ENCODE peak calls at places on chromosomes 2 and 18, in six cellular contexts. One of them, this sample, is unnamed.

GRCh38 chr18:44568986-44569385 is 111.7 kb upstream of the SETBP1 start:
- DNase-seq in A549: no peak
- DNase-seq in endothelial cell of umbilical vein: no peak
- DNase-seq in K562: no peak
- DNase-seq in GM12878: no peak
- DNase-seq in HepG2: no peak
- DNase-seq in this sample: no peak

GRCh38 chr2:238761802-238762373 is 86.0 kb upstream of the TWIST2 start:
- DNase-seq in A549: no peak
- DNase-seq in endothelial cell of umbilical vein: no peak
- DNase-seq in K562: no peak
- DNase-seq in GM12878: no peak
- DNase-seq in HepG2: no peak
- DNase-seq in this sample: peak

GRCh38 chr2:71609958-71610357 is 156.6 kb downstream of the DYSF start:
- DNase-seq in A549: peak
- DNase-seq in endothelial cell of umbilical vein: peak
- DNase-seq in K562: peak
- DNase-seq in GM12878: no peak
- DNase-seq in HepG2: no peak
- DNase-seq in this sample: peak

GRCh38 chr2:120552800-120553471 is 182.7 kb upstream of the GLI2 start:
- DNase-seq in A549: peak
- DNase-seq in endothelial cell of umbilical vein: peak
- DNase-seq in K562: peak
- DNase-seq in GM12878: no peak
- DNase-seq in HepG2: peak
- DNase-seq in this sample: peak

GRCh38 chr2:236787885-236788284 is 218.3 kb downstream of the ACKR3 start:
- DNase-seq in A549: no peak
- DNase-seq in endothelial cell of umbilical vein: no peak
- DNase-seq in K562: no peak
- DNase-seq in GM12878: no peak
- DNase-seq in HepG2: no peak
- DNase-seq in this sample: peak

GRCh38 chr2:217986256-217986961 is 16.4 kb downstream of the TNS1 start:
- DNase-seq in A549: no peak
- DNase-seq in endothelial cell of umbilical vein: no peak
- DNase-seq in K562: no peak
- DNase-seq in GM12878: no peak
- DNase-seq in HepG2: no peak
- DNase-seq in this sample: peak

GRCh38 chr18:5868218-5868904 is 27.0 kb downstream of the TMEM200C start:
- DNase-seq in A549: peak
- DNase-seq in endothelial cell of umbilical vein: peak
- DNase-seq in K562: peak
- DNase-seq in GM12878: peak
- DNase-seq in HepG2: peak
- DNase-seq in this sample: peak

GRCh38 chr18:44796505-44797198 is 116.0 kb downstream of the SETBP1 start:
- DNase-seq in A549: no peak
- DNase-seq in endothelial cell of umbilical vein: no peak
- DNase-seq in K562: no peak
- DNase-seq in GM12878: no peak
- DNase-seq in HepG2: peak
- DNase-seq in this sample: no peak

GRCh38 chr2:2638516-2638915 is 307.4 kb upstream of the MYT1L start:
- DNase-seq in A549: no peak
- DNase-seq in endothelial cell of umbilical vein: no peak
- DNase-seq in K562: no peak
- DNase-seq in GM12878: no peak
- DNase-seq in HepG2: no peak
- DNase-seq in this sample: no peak

GRCh38 chr18:79621501-79621900 is 58.1 kb upstream of the CTDP1 start:
- DNase-seq in A549: no peak
- DNase-seq in endothelial cell of umbilical vein: no peak
- DNase-seq in K562: no peak
- DNase-seq in GM12878: no peak
- DNase-seq in HepG2: no peak
- DNase-seq in this sample: no peak

GRCh38 chr2:237859533-237860272 is at the start of gene RAMP1:
- DNase-seq in A549: no peak
- DNase-seq in endothelial cell of umbilical vein: no peak
- DNase-seq in K562: no peak
- DNase-seq in GM12878: no peak
- DNase-seq in HepG2: no peak
- DNase-seq in this sample: no peak

GRCh38 chr2:127575941-127576432 is 40.5 kb downstream of the MYO7B start:
- DNase-seq in A549: no peak
- DNase-seq in endothelial cell of umbilical vein: no peak
- DNase-seq in K562: no peak
- DNase-seq in GM12878: no peak
- DNase-seq in HepG2: no peak
- DNase-seq in this sample: no peak

GRCh38 chr2:158723921-158724802 is 71.0 kb upstream of the DAPL1 start:
- DNase-seq in A549: peak
- DNase-seq in endothelial cell of umbilical vein: no peak
- DNase-seq in K562: peak
- DNase-seq in GM12878: no peak
- DNase-seq in HepG2: peak
- DNase-seq in this sample: peak

GRCh38 chr2:54999182-54999581 is 51.1 kb downstream of the RTN4 start:
- DNase-seq in A549: no peak
- DNase-seq in endothelial cell of umbilical vein: no peak
- DNase-seq in K562: peak
- DNase-seq in GM12878: no peak
- DNase-seq in HepG2: no peak
- DNase-seq in this sample: peak

GRCh38 chr18:59881728-59882685 is 17.8 kb upstream of the PMAIP1 start:
- DNase-seq in A549: no peak
- DNase-seq in endothelial cell of umbilical vein: peak
- DNase-seq in K562: peak
- DNase-seq in GM12878: no peak
- DNase-seq in HepG2: peak
- DNase-seq in this sample: peak

GRCh38 chr2:238657132-238658053 is 190.5 kb upstream of the TWIST2 start:
- DNase-seq in A549: no peak
- DNase-seq in endothelial cell of umbilical vein: no peak
- DNase-seq in K562: no peak
- DNase-seq in GM12878: no peak
- DNase-seq in HepG2: no peak
- DNase-seq in this sample: no peak

GRCh38 chr18:616380-616995 is 19.7 kb downstream of the CLUL1 start:
- DNase-seq in A549: peak
- DNase-seq in endothelial cell of umbilical vein: peak
- DNase-seq in K562: peak
- DNase-seq in GM12878: no peak
- DNase-seq in HepG2: peak
- DNase-seq in this sample: peak

GRCh38 chr2:98833917-98834263 is 102.1 kb downstream of the CRACDL start:
- DNase-seq in A549: no peak
- DNase-seq in endothelial cell of umbilical vein: no peak
- DNase-seq in K562: no peak
- DNase-seq in GM12878: no peak
- DNase-seq in HepG2: no peak
- DNase-seq in this sample: peak

GRCh38 chr2:137220438-137220998 is 455.2 kb downstream of the THSD7B start:
- DNase-seq in A549: no peak
- DNase-seq in endothelial cell of umbilical vein: no peak
- DNase-seq in K562: no peak
- DNase-seq in GM12878: no peak
- DNase-seq in HepG2: no peak
- DNase-seq in this sample: no peak

GRCh38 chr2:67879586-67880290 is 183.1 kb downstream of the C1D start:
- DNase-seq in A549: no peak
- DNase-seq in endothelial cell of umbilical vein: no peak
- DNase-seq in K562: no peak
- DNase-seq in GM12878: no peak
- DNase-seq in HepG2: no peak
- DNase-seq in this sample: no peak

GRCh38 chr18:50038448-50038847 is 156.5 kb downstream of the MYO5B start:
- DNase-seq in A549: no peak
- DNase-seq in endothelial cell of umbilical vein: peak
- DNase-seq in K562: peak
- DNase-seq in GM12878: no peak
- DNase-seq in HepG2: no peak
- DNase-seq in this sample: peak

GRCh38 chr18:12086249-12086648 is 7.4 kb upstream of the ANKRD62 start:
- DNase-seq in A549: no peak
- DNase-seq in endothelial cell of umbilical vein: no peak
- DNase-seq in K562: no peak
- DNase-seq in GM12878: no peak
- DNase-seq in HepG2: no peak
- DNase-seq in this sample: no peak

GRCh38 chr2:166895243-166895642 is 7.0 kb downstream of the XIRP2 start:
- DNase-seq in A549: no peak
- DNase-seq in endothelial cell of umbilical vein: no peak
- DNase-seq in K562: no peak
- DNase-seq in GM12878: no peak
- DNase-seq in HepG2: no peak
- DNase-seq in this sample: no peak

GRCh38 chr2:31386172-31386571 is 28.4 kb downstream of the XDH start:
- DNase-seq in A549: no peak
- DNase-seq in endothelial cell of umbilical vein: no peak
- DNase-seq in K562: no peak
- DNase-seq in GM12878: no peak
- DNase-seq in HepG2: no peak
- DNase-seq in this sample: no peak

GRCh38 chr2:31384771-31385276 is 29.7 kb downstream of the XDH start:
- DNase-seq in A549: peak
- DNase-seq in endothelial cell of umbilical vein: no peak
- DNase-seq in K562: no peak
- DNase-seq in GM12878: no peak
- DNase-seq in HepG2: no peak
- DNase-seq in this sample: peak

GRCh38 chr2:31382452-31383120 is 32.0 kb downstream of the XDH start:
- DNase-seq in A549: no peak
- DNase-seq in endothelial cell of umbilical vein: no peak
- DNase-seq in K562: no peak
- DNase-seq in GM12878: no peak
- DNase-seq in HepG2: no peak
- DNase-seq in this sample: no peak

GRCh38 chr2:31383471-31384153 is 30.9 kb downstream of the XDH start:
- DNase-seq in A549: no peak
- DNase-seq in endothelial cell of umbilical vein: no peak
- DNase-seq in K562: no peak
- DNase-seq in GM12878: no peak
- DNase-seq in HepG2: no peak
- DNase-seq in this sample: no peak

DNA sequence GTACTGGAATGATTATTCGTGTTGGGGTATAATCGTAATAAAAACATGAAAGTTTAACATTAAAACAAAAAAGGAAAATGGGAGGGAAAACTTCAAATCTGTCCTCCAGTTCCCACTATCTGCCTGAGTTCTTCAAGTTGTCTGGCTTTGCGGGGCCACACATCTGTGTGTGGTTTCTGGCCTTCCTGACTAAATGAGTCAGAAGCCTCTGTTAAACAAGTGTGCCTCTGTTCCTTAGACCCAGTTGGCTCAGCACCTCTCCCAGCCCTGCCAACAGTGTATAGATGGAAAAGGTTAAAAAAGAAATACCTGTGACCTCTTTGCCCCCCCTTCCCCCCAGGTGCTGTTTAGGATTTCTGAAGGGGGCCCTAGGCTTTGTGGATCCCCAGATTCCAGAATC is 30.2 kb downstream of the XDH start:
- DNase-seq in A549: peak
- DNase-seq in endothelial cell of umbilical vein: no peak
- DNase-seq in K562: no peak
- DNase-seq in GM12878: no peak
- DNase-seq in HepG2: no peak
- DNase-seq in this sample: peak
- TF ChIP-seq MYC in A549: no peak
- TF ChIP-seq MYC in endothelial cell of umbilical vein: no peak
- TF ChIP-seq MYC in K562: no peak
- TF ChIP-seq MYC in GM12878: no peak
- TF ChIP-seq MYC in HepG2: no peak
- TF ChIP-seq MYC in this sample: no peak

GRCh38 chr2:150484461-150484931 is 3.0 kb downstream of the RND3 start:
- DNase-seq in A549: no peak
- DNase-seq in endothelial cell of umbilical vein: peak
- DNase-seq in K562: no peak
- DNase-seq in GM12878: no peak
- DNase-seq in HepG2: no peak
- DNase-seq in this sample: no peak
- TF ChIP-seq POLR2A in A549: no peak
- TF ChIP-seq POLR2A in endothelial cell of umbilical vein: no peak
- TF ChIP-seq POLR2A in K562: no peak
- TF ChIP-seq POLR2A in GM12878: no peak
- TF ChIP-seq POLR2A in HepG2: no peak
- TF ChIP-seq POLR2A in this sample: no peak

GRCh38 chr2:96258393-96259022 is 7.3 kb downstream of the TMEM127 start:
- DNase-seq in A549: no peak
- DNase-seq in endothelial cell of umbilical vein: no peak
- DNase-seq in K562: no peak
- DNase-seq in GM12878: no peak
- DNase-seq in HepG2: no peak
- DNase-seq in this sample: no peak
- TF ChIP-seq MYC in A549: no peak
- TF ChIP-seq MYC in endothelial cell of umbilical vein: no peak
- TF ChIP-seq MYC in K562: no peak
- TF ChIP-seq MYC in GM12878: no peak
- TF ChIP-seq MYC in HepG2: peak
- TF ChIP-seq MYC in this sample: no peak

GRCh38 chr18:32358075-32358474 is 112.6 kb downstream of the GAREM1 start:
- DNase-seq in A549: no peak
- DNase-seq in endothelial cell of umbilical vein: no peak
- DNase-seq in K562: no peak
- DNase-seq in GM12878: no peak
- DNase-seq in HepG2: no peak
- DNase-seq in this sample: no peak

GRCh38 chr18:32360682-32361345 is 109.9 kb downstream of the GAREM1 start:
- DNase-seq in A549: no peak
- DNase-seq in endothelial cell of umbilical vein: no peak
- DNase-seq in K562: no peak
- DNase-seq in GM12878: no peak
- DNase-seq in HepG2: no peak
- DNase-seq in this sample: no peak

GRCh38 chr18:32355896-32356295 is 114.8 kb downstream of the GAREM1 start:
- DNase-seq in A549: no peak
- DNase-seq in endothelial cell of umbilical vein: no peak
- DNase-seq in K562: no peak
- DNase-seq in GM12878: no peak
- DNase-seq in HepG2: no peak
- DNase-seq in this sample: no peak

GRCh38 chr18:32362484-32362883 is 108.2 kb downstream of the GAREM1 start:
- DNase-seq in A549: no peak
- DNase-seq in endothelial cell of umbilical vein: no peak
- DNase-seq in K562: no peak
- DNase-seq in GM12878: no peak
- DNase-seq in HepG2: no peak
- DNase-seq in this sample: no peak

DNA sequence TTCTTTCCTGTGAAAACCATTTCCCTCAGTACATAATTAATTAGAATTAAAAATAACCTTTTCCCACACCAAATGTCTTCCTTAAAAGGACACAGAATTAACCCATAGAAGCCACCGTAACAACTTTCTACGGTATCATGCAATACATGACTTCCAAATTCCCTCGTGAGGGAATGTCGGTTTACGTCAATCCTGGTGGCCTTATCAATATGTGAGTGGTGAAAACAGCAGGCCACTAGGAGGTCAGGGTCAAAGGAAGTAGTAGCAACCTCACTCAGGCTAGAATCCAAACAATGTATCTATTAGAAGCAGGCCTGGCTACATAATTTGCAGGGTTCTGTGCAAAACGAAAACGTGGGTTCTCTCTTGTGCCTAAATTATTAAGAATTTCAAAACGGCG is 112.2 kb downstream of the GAREM1 start:
- DNase-seq in A549: no peak
- DNase-seq in endothelial cell of umbilical vein: no peak
- DNase-seq in K562: no peak
- DNase-seq in GM12878: no peak
- DNase-seq in HepG2: no peak
- DNase-seq in this sample: no peak
- TF ChIP-seq POLR2A in A549: no peak
- TF ChIP-seq POLR2A in endothelial cell of umbilical vein: no peak
- TF ChIP-seq POLR2A in K562: no peak
- TF ChIP-seq POLR2A in GM12878: no peak
- TF ChIP-seq POLR2A in HepG2: no peak
- TF ChIP-seq POLR2A in this sample: no peak